ENCODE peak calls at places on chromosomes 11 and 22, in five cellular contexts. One of them, this sample, is unnamed.

GRCh38 chr11:79150966-79151365 is 289.9 kb downstream of the TENM4 start:
- DNase-seq in transverse colon: no peak
- DNase-seq in spleen: no peak
- DNase-seq in lung: no peak
- DNase-seq in fibroblast of lung: peak; percentile 71
- DNase-seq in this sample: no peak

GRCh38 chr11:113546757-113547507 is 71.7 kb upstream of the DRD2 start:
- DNase-seq in transverse colon: no peak
- DNase-seq in spleen: no peak
- DNase-seq in lung: no peak
- DNase-seq in fibroblast of lung: peak; percentile 97
- DNase-seq in this sample: no peak

GRCh38 chr22:45804986-45805325 is 133.3 kb downstream of the ATXN10 start:
- DNase-seq in transverse colon: no peak
- DNase-seq in spleen: no peak
- DNase-seq in lung: no peak
- DNase-seq in fibroblast of lung: peak; percentile 99
- DNase-seq in this sample: no peak

GRCh38 chr22:35315855-35316745 is 16.4 kb downstream of the TOM1 start:
- DNase-seq in transverse colon: no peak
- DNase-seq in spleen: peak; percentile 64
- DNase-seq in lung: no peak
- DNase-seq in fibroblast of lung: no peak
- DNase-seq in this sample: no peak

GRCh38 chr11:46903846-46904245 is 14.5 kb downstream of the LRP4 start:
- DNase-seq in transverse colon: no peak
- DNase-seq in spleen: peak; percentile 71
- DNase-seq in lung: no peak
- DNase-seq in fibroblast of lung: no peak
- DNase-seq in this sample: no peak

GRCh38 chr11:27795955-27796861 is 96.0 kb upstream of the BDNF start:
- DNase-seq in transverse colon: peak; percentile 82
- DNase-seq in spleen: no peak
- DNase-seq in lung: no peak
- DNase-seq in fibroblast of lung: no peak
- DNase-seq in this sample: no peak

GRCh38 chr11:133892584-133893380 is 47.5 kb upstream of the SPATA19 start:
- DNase-seq in transverse colon: no peak
- DNase-seq in spleen: no peak
- DNase-seq in lung: no peak
- DNase-seq in fibroblast of lung: no peak
- DNase-seq in this sample: no peak

GRCh38 chr11:7527029-7527428 is 13.2 kb downstream of the PPFIBP2 start:
- DNase-seq in transverse colon: no peak
- DNase-seq in spleen: no peak
- DNase-seq in lung: no peak
- DNase-seq in fibroblast of lung: no peak
- DNase-seq in this sample: no peak

GRCh38 chr11:43558556-43559127 is 121.9 kb upstream of the HSD17B12 start:
- DNase-seq in transverse colon: no peak
- DNase-seq in spleen: no peak
- DNase-seq in lung: no peak
- DNase-seq in fibroblast of lung: no peak
- DNase-seq in this sample: no peak

GRCh38 chr11:27991731-27992130 is 116.2 kb downstream of the KIF18A start:
- DNase-seq in transverse colon: no peak
- DNase-seq in spleen: no peak
- DNase-seq in lung: no peak
- DNase-seq in fibroblast of lung: no peak
- DNase-seq in this sample: no peak

GRCh38 chr22:36280379-36280778 is 27.4 kb downstream of the APOL1 start:
- DNase-seq in transverse colon: no peak
- DNase-seq in spleen: no peak
- DNase-seq in lung: no peak
- DNase-seq in fibroblast of lung: no peak
- DNase-seq in this sample: no peak

GRCh38 chr11:78740175-78741161 is 165.8 kb upstream of the NARS2 start:
- DNase-seq in transverse colon: peak; percentile 30
- DNase-seq in spleen: no peak
- DNase-seq in lung: no peak
- DNase-seq in fibroblast of lung: no peak
- DNase-seq in this sample: no peak

GRCh38 chr11:46361283-46362145 is 14.3 kb downstream of the DGKZ start:
- DNase-seq in transverse colon: peak; percentile 56
- DNase-seq in spleen: peak; percentile 93
- DNase-seq in lung: peak; percentile 66
- DNase-seq in fibroblast of lung: peak; percentile 37
- DNase-seq in this sample: no peak

GRCh38 chr11:128667873-128668272 is 26.0 kb upstream of the FLI1 start:
- DNase-seq in transverse colon: no peak
- DNase-seq in spleen: no peak
- DNase-seq in lung: no peak
- DNase-seq in fibroblast of lung: no peak
- DNase-seq in this sample: no peak

GRCh38 chr11:41394562-41395160 is 64.8 kb downstream of the LRRC4C start:
- DNase-seq in transverse colon: no peak
- DNase-seq in spleen: no peak
- DNase-seq in lung: no peak
- DNase-seq in fibroblast of lung: no peak
- DNase-seq in this sample: no peak

DNA sequence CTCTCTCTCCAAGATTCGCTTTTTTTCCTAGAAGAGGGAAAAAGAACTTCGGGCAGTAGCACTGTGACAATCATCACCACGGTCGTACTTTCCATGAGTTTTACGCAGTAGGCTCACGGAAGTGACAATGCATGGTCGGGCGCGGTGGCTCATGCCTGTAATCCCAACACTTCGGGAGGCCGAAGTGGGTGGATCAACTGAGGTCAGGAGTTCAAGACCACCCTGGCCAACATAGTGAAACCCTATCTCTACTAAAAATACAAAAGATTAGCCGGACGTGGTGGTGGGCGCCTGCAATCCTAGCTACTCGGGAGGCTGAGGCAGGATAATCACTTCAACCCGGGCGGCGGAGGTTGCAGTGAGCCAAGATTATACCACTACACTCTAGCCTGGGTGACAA is 23.4 kb downstream of the GRAP2 start:
- DNase-seq in transverse colon: no peak
- DNase-seq in spleen: no peak
- DNase-seq in lung: no peak
- DNase-seq in fibroblast of lung: no peak
- DNase-seq in this sample: peak; percentile 66
- H3K4me1 ChIP-seq in transverse colon: peaks cover 4% of the 10 kb centered on the region
- H3K4me1 ChIP-seq in spleen: peaks cover 6% of the 10 kb centered on the region
- H3K4me1 ChIP-seq in lung: no peaks in the 10 kb centered on the region
- H3K4me1 ChIP-seq in fibroblast of lung: no peaks in the 10 kb centered on the region
- H3K4me1 ChIP-seq in this sample: no peaks in the 10 kb centered on the region

DNA sequence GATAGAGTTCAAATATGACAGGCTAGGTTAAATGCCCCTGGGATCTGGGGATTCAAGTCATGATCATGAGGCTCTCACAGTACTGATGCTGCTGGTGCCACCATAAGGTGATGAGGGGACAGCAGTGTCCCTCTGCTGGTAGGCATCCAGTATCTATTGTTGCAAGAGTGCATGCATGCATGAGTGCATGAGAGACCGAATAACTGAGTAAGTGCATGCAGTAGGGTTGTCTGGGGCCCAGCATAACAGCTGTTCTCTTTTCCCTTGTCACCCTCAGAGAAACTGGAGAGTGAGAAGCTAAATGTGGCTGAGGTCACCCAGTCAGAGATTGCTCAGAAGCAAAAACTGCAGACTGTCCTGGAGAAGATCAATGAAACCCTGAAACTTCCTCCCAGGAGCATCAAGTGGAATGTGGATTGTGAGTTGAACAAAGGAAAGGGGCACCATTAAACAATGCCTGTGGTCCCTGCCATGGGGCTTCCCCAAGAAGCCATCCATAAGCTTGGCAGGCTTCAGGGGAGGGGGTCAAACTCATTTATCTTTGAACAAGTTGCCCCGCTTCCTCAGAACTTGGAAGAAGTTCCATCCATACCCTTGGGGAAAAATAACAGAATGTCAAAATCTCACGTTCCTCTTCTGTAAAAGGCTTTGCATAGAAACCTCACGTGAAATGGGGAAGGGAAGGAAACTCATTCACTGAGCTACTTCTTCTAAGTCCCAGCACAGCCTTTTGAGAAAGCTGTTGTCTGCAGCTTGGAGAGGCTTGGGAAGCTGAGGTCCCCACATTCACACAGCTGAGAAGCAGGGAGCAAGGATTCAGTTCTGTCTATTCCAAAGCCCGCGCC is 119.0 kb downstream of the PARVA start:
- DNase-seq in transverse colon: no peak
- DNase-seq in spleen: no peak
- DNase-seq in lung: no peak
- DNase-seq in fibroblast of lung: peak; percentile 32
- DNase-seq in this sample: no peak
- TF ChIP-seq CTCF in transverse colon: no peak
- TF ChIP-seq CTCF in spleen: no peak
- TF ChIP-seq CTCF in lung: no peak
- TF ChIP-seq CTCF in fibroblast of lung: no peak
- TF ChIP-seq CTCF in this sample: no peak

GRCh38 chr11:67409781-67410368 is 5.6 kb upstream of the CARNS1 start:
- DNase-seq in transverse colon: peak; percentile 80
- DNase-seq in spleen: peak; percentile 91
- DNase-seq in lung: no peak
- DNase-seq in fibroblast of lung: no peak
- DNase-seq in this sample: no peak
- H3K4me1 ChIP-seq in transverse colon: peaks cover 8% of the 10 kb centered on the region
- H3K4me1 ChIP-seq in spleen: peaks cover 68% of the 10 kb centered on the region
- H3K4me1 ChIP-seq in lung: no peaks in the 10 kb centered on the region
- H3K4me1 ChIP-seq in fibroblast of lung: no peaks in the 10 kb centered on the region
- H3K4me1 ChIP-seq in this sample: peaks cover 9% of the 10 kb centered on the region

GRCh38 chr11:1484716-1485503 is 1.7 kb downstream of the MOB2 start:
- DNase-seq in transverse colon: no peak
- DNase-seq in spleen: peak; percentile 69
- DNase-seq in lung: no peak
- DNase-seq in fibroblast of lung: no peak
- DNase-seq in this sample: no peak
- TF ChIP-seq CTCF in transverse colon: no peak
- TF ChIP-seq CTCF in spleen: no peak
- TF ChIP-seq CTCF in lung: no peak
- TF ChIP-seq CTCF in fibroblast of lung: no peak
- TF ChIP-seq CTCF in this sample: no peak

DNA sequence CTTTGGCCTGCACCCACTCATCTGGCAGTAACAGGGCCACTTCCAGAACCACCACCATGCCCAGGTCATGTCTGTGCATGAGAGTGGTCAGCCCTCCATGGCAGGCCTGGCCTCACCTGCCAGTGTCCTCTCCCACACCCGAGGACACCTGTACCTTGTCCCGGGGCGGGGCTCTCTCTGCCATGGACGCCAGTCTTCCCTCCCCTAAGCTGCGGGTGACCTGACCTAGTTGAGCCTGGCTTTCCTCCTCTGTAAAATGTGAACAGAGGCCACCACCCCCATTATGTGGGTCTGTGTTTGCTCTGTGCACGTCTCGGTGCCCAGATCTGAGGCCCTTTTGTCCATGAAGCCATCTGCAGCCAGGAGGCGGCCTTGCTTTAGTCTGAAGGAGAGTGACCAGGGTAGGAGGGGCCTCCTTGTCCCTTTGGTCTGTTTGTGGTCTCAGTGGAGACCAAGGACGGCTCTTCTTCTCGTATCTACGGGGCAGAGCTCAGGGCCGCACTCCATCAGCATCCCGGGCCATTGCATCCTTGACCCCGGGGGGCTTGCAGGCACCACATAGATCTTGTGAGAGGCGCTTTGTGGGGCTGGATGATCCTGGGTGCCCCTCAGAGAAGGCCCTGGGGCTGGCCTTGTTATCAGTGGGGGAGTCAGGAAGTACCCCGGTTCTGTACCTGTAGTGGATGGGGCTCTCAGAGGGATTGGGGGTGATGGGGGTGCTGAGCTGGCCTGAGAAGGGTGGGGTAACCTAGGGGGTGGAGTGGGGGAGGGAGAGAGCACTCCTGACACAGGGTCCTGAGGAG is 121.6 kb downstream of the KCNQ1 start:
- DNase-seq in transverse colon: peak; percentile 70
- DNase-seq in spleen: peak; percentile 54
- DNase-seq in lung: no peak
- DNase-seq in fibroblast of lung: no peak
- DNase-seq in this sample: no peak
- H3K4me1 ChIP-seq in transverse colon: peaks cover 9% of the 10 kb centered on the region
- H3K4me1 ChIP-seq in spleen: no peaks in the 10 kb centered on the region
- H3K4me1 ChIP-seq in lung: no peaks in the 10 kb centered on the region
- H3K4me1 ChIP-seq in fibroblast of lung: no peaks in the 10 kb centered on the region
- H3K4me1 ChIP-seq in this sample: no peaks in the 10 kb centered on the region

GRCh38 chr11:2300290-2300935 is 1.3 kb downstream of the C11orf21 start:
- DNase-seq in transverse colon: no peak
- DNase-seq in spleen: peak; percentile 85
- DNase-seq in lung: peak; percentile 28
- DNase-seq in fibroblast of lung: no peak
- DNase-seq in this sample: peak; percentile 86

GRCh38 chr11:2299773-2300172 is 1.9 kb downstream of the C11orf21 start:
- DNase-seq in transverse colon: no peak
- DNase-seq in spleen: peak; percentile 76
- DNase-seq in lung: no peak
- DNase-seq in fibroblast of lung: no peak
- DNase-seq in this sample: peak; percentile 57

GRCh38 chr11:2297623-2298030 is 4.1 kb downstream of the C11orf21 start:
- DNase-seq in transverse colon: no peak
- DNase-seq in spleen: no peak
- DNase-seq in lung: no peak
- DNase-seq in fibroblast of lung: no peak
- DNase-seq in this sample: no peak

GRCh38 chr11:2298131-2298794 is 3.5 kb downstream of the C11orf21 start:
- DNase-seq in transverse colon: no peak
- DNase-seq in spleen: peak; percentile 68
- DNase-seq in lung: peak; percentile 20
- DNase-seq in fibroblast of lung: no peak
- DNase-seq in this sample: no peak

GRCh38 chr11:2298795-2299747 is 2.6 kb downstream of the C11orf21 start:
- DNase-seq in transverse colon: peak; percentile 44
- DNase-seq in spleen: peak; percentile 80
- DNase-seq in lung: peak; percentile 29
- DNase-seq in fibroblast of lung: no peak
- DNase-seq in this sample: peak; percentile 78
- TF ChIP-seq CTCF in transverse colon: peak; percentile 30
- TF ChIP-seq CTCF in spleen: peak; percentile 57
- TF ChIP-seq CTCF in lung: peak; percentile 28
- TF ChIP-seq CTCF in fibroblast of lung: no peak
- TF ChIP-seq CTCF in this sample: no peak

GRCh38 chr22:26547426-26547825 is 35.2 kb upstream of the TFIP11 start:
- DNase-seq in transverse colon: no peak
- DNase-seq in spleen: no peak
- DNase-seq in lung: no peak
- DNase-seq in fibroblast of lung: peak; percentile 10
- DNase-seq in this sample: no peak
- H3K4me1 ChIP-seq in transverse colon: no peaks in the 10 kb centered on the region
- H3K4me1 ChIP-seq in spleen: peaks cover 21% of the 10 kb centered on the region
- H3K4me1 ChIP-seq in lung: peaks cover 4% of the 10 kb centered on the region
- H3K4me1 ChIP-seq in fibroblast of lung: peaks cover 13% of the 10 kb centered on the region
- H3K4me1 ChIP-seq in this sample: peaks cover 6% of the 10 kb centered on the region

GRCh38 chr22:47515384-47516125 is 753.1 kb downstream of the TBC1D22A start:
- DNase-seq in transverse colon: no peak
- DNase-seq in spleen: no peak
- DNase-seq in lung: no peak
- DNase-seq in fibroblast of lung: no peak
- DNase-seq in this sample: no peak
- TF ChIP-seq CTCF in transverse colon: no peak
- TF ChIP-seq CTCF in spleen: no peak
- TF ChIP-seq CTCF in lung: no peak
- TF ChIP-seq CTCF in fibroblast of lung: no peak
- TF ChIP-seq CTCF in this sample: no peak

This sample was measured in esophagus muscularis mucosa.